ENCODE peak calls at places on chromosomes 7 and 10, in seven cellular contexts. T, Z, O, K, W, E and G are unnamed samples.

GRCh38 chr10:46282460-46283216 is 4.2 kb upstream of the ANTXRL start:
- DNase-seq in T (peak; percentile 35), Z (peak; percentile 89), O (peak; percentile 68), K (peak; percentile 70), W (peak; percentile 95), E (peak; percentile 83), G (peak; percentile 58)

GRCh38 chr7:135803143-135803542 is 54.5 kb upstream of the FAM180A start:
- DNase-seq in T (no peak), Z (no peak), O (no peak), K (no peak), W (no peak), E (no peak), G (no peak)

GRCh38 chr7:37377231-37377630 is 71.4 kb downstream of the ELMO1 start:
- DNase-seq in T (no peak), Z (no peak), O (no peak), K (no peak), W (no peak), E (no peak), G (no peak)

GRCh38 chr7:39099146-39099545 is 121.4 kb downstream of the POU6F2 start:
- DNase-seq in T (no peak), Z (no peak), O (no peak), K (no peak), W (no peak), E (no peak), G (no peak)

GRCh38 chr10:48390933-48391845 is 84.7 kb downstream of the MAPK8 start:
- DNase-seq in T (no peak), Z (no peak), O (no peak), K (no peak), W (no peak), E (no peak), G (no peak)

GRCh38 chr10:128602183-128602582 is 476.0 kb upstream of the MKI67 start:
- DNase-seq in T (no peak), Z (no peak), O (no peak), K (no peak), W (no peak), E (no peak), G (no peak)

GRCh38 chr10:129942936-129943724 is 20.9 kb downstream of the EBF3 start:
- DNase-seq in T (no peak), Z (no peak), O (no peak), K (no peak), W (peak; percentile 58), E (no peak), G (no peak)

GRCh38 chr7:129189661-129190310 is 1.4 kb downstream of the SMO start:
- DNase-seq in T (no peak), Z (no peak), O (no peak), K (no peak), W (no peak), E (no peak), G (no peak)

GRCh38 chr10:73785721-73786511 is 510 bp downstream of the ZSWIM8 start:
- DNase-seq in T (no peak), Z (peak; percentile 65), O (no peak), K (peak; percentile 78), W (no peak), E (peak; percentile 60), G (peak; percentile 39)
- H3K27ac ChIP-seq in T (peak overlapping the region; percentile 89), Z (peak overlapping the region; percentile 37), O (peak overlapping the region; percentile 80), K (no peak overlapping the region), W (peak overlapping the region; percentile 87), E (peak overlapping the region; percentile 38), G (peak overlapping the region; percentile 80)

DNA sequence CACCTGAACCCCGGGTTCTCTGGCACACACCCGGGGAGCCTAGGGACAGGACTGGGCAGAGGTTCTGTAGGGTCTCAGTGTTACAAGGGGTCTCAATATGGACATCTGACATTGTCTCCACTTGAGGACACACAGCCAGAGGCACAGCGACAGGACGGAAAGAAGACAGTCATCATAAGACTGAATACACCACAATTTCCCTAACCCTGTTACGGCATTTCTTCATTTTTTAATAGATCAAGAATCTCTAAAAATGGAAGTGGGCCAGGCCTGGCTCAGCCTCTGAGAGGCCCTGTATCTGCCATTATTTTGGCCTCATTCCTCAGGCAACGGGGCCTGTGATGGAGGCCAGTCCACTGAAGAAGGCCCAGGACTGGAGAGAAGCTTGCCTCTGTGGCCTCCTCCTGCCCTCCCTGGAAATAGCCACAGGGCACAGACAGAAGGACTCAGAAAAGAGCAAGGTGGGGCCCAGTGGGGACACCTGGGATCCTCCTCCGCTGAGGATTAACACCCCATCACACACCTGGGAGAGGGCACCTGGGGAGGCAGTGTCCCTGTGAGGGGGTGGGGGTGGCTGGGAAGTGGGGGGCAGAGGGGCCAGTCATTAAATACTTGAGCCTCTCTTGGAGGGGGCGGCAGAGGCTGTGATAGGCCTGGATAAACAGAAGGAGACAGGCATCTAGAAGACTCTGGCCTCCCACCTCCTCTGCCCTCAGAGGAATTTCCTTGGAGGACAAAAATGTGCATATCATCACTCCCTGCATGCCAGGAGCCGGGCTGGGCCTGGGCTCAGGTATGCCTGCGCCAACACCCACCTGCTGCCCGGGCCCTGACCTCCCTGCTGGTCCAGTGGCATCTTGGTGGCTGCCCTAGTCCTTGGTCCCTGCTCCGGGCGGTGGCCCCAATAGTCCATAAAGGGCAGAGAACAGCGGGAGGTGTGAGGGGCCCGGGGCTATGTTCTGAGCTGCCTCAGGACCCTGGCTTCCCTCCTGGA is 8.0 kb downstream of the SPOCK2 start:
- DNase-seq in T (no peak), Z (no peak), O (no peak), K (no peak), W (no peak), E (no peak), G (no peak)
- H3K27me3 ChIP-seq in T (no peaks in the 10 kb centered on the region), Z (no peaks in the 10 kb centered on the region), O (no peaks in the 10 kb centered on the region), K (peaks cover 17% of the 10 kb centered on the region), W (peaks cover 3% of the 10 kb centered on the region), E (no peaks in the 10 kb centered on the region), G (no peaks in the 10 kb centered on the region)

DNA sequence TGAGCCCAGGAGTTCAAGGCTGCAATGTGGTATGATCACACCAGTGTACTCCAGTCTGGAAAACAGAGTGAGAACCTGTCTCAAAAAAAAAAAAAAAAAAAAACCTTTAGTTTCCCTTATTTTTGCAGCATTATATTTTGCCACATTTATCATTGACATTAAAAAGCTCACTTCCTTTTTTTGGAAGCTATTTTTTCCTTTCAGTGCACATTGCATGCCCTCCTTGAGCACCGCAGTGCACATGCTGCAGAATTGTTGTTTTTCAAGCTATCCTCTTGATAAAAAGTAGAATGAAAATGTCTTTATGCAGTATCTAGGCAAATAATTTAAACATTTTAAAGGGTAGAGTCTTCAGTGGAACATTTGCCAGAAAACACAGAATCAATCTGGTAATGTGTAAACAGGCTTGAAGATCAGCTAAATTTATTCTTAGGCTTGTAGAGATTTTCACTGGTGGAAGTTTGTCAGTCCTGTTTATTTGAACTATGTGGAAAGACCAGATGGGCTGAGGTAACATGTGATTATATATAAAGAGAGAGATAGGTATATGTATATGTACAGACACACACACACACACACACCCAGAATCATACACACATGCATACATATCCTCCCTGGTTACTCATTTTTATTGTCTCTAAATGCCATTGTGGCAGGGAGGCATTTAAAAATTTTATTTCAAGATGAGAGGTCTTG is 77.8 kb upstream of the CYTH3 start:
- DNase-seq in T (no peak), Z (no peak), O (no peak), K (no peak), W (no peak), E (no peak), G (no peak)
- H3K27ac ChIP-seq in T (no peak overlapping the region), Z (no peak overlapping the region), O (no peak overlapping the region), K (no peak overlapping the region), W (no peak overlapping the region), E (no peak overlapping the region), G (no peak overlapping the region)

DNA sequence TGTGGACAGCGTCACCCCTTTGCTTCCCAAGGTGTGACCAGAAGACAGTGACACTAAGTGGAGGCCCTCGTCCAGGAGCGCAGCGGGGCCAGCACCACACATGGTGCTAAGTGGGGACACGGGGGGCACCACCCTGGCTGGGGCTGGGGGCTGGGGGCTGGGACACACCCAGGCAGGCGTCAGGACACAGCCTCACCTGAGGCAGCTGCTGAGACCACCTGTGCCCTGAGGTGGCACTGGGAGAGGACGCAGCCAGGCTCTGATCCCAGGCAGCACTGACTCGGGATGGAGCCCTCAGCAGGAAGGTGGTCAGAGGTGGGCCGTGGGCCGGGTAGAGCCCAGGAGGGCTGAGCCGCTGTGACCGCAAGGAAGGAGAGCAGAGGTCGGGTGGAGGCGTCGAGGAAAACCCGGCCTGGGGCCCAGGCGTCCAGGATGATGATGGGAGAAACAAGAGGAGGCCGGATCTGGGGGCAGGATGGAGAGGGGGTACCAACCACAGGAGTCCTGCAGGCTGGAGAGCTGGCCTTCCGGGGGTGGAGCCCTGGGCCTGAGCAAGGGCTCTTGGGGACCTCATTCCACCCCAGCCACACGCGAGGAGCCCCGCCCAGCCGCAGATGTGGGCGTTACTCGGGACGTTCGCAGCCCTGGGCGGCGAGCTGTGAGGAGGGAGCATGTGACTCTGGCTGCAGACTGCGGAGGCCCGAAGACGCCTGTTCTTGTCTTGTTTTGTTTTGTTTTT is 22.5 kb downstream of the LRRC27 start:
- DNase-seq in T (no peak), Z (peak; percentile 43), O (no peak), K (no peak), W (peak; percentile 61), E (no peak), G (no peak)
- H3K27me3 ChIP-seq in T (no peaks in the 10 kb centered on the region), Z (no peaks in the 10 kb centered on the region), O (no peaks in the 10 kb centered on the region), K (no peaks in the 10 kb centered on the region), W (no peaks in the 10 kb centered on the region), E (no peaks in the 10 kb centered on the region), G (no peaks in the 10 kb centered on the region)

GRCh38 chr7:43876976-43877745 is 7.8 kb upstream of the MRPS24 start:
- DNase-seq in T (no peak), Z (no peak), O (no peak), K (no peak), W (no peak), E (no peak), G (no peak)
- H3K27ac ChIP-seq in T (peak overlapping the region; percentile 76), Z (no peak overlapping the region), O (no peak overlapping the region), K (no peak overlapping the region), W (no peak overlapping the region), E (no peak overlapping the region), G (no peak overlapping the region)

GRCh38 chr7:116955340-116955739 is 2.0 kb downstream of the ST7 start:
- DNase-seq in T (no peak), Z (no peak), O (no peak), K (no peak), W (no peak), E (no peak), G (no peak)

GRCh38 chr7:116957874-116958273 is 4.6 kb downstream of the ST7 start:
- DNase-seq in T (no peak), Z (no peak), O (no peak), K (no peak), W (no peak), E (no peak), G (no peak)

GRCh38 chr7:116954443-116954838 is 1.1 kb downstream of the ST7 start:
- DNase-seq in T (no peak), Z (no peak), O (no peak), K (no peak), W (no peak), E (no peak), G (no peak)

GRCh38 chr7:116955801-116956514 is 2.7 kb downstream of the ST7 start:
- DNase-seq in T (no peak), Z (no peak), O (no peak), K (no peak), W (no peak), E (no peak), G (no peak)

DNA sequence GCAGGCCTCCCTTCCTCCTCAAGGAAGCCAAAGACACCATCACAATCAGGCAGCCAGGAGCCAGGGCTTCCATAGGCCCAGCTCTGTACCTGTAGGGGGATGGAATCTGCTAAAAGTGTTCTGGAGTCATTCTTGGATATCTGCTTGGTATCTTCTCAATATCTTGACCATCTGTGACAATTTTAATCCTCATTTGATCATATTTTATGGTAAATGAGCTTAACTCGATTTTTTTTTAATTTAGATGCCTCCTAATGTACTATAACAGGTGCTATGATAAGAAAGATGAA is 3.2 kb downstream of the ST7 start:
- DNase-seq in T (no peak), Z (no peak), O (no peak), K (no peak), W (no peak), E (no peak), G (no peak)
- H3K27me3 ChIP-seq in T (no peaks in the 10 kb centered on the region), Z (no peaks in the 10 kb centered on the region), O (no peaks in the 10 kb centered on the region), K (no peaks in the 10 kb centered on the region), W (no peaks in the 10 kb centered on the region), E (no peaks in the 10 kb centered on the region), G (no peaks in the 10 kb centered on the region)